ENCODE peak calls at places on chromosomes 6 and 20, in ten cellular contexts. J is AG09319, W is GM12864, U is heart right ventricle, Z is brain microvascular endothelial cell, T is posterior vena cava, L is COR-L47, R is iPS-NIHi11, X is NCI-H774, F is LoVo. D is an unnamed sample.

GRCh38 chr20:3199976-3200755 is 4.3 kb downstream of the DDRGK1 start:
- DNase-seq in F (no peak), W (no peak), R (no peak), X (no peak), J (no peak), U (no peak), T (no peak), Z (no peak), L (no peak), D (no peak)

GRCh38 chr6:57254055-57254717 is 32.1 kb upstream of the RAB23 start:
- DNase-seq in U (no peak), F (no peak), R (no peak), L (no peak), J (no peak), W (no peak), T (no peak), X (no peak), Z (no peak), D (no peak)

GRCh38 chr6:3442444-3443220 is 14.2 kb downstream of the SLC22A23 start:
- DNase-seq in J (no peak), Z (peak), W (no peak), U (no peak), T (no peak), R (no peak), L (no peak), X (no peak), F (peak), D (no peak)

GRCh38 chr20:37308098-37309050 is 18.9 kb downstream of the MANBAL start:
- DNase-seq in T (no peak), U (peak), L (no peak), Z (no peak), W (peak), F (no peak), R (no peak), J (no peak), X (no peak), D (peak)

GRCh38 chr20:32356935-32357868 is 929 bp upstream of the ASXL1 start:
- DNase-seq in W (peak), X (no peak), F (peak), U (no peak), R (peak), J (no peak), L (no peak), Z (peak), T (no peak), D (peak)

GRCh38 chr6:132749111-132749510 is 8.6 kb downstream of the VNN2 start:
- DNase-seq in R (no peak), F (no peak), X (no peak), U (no peak), J (no peak), L (no peak), Z (no peak), T (no peak), W (no peak), D (no peak)

GRCh38 chr20:53757472-53757913 is 163.9 kb upstream of the ZNF217 start:
- DNase-seq in W (no peak), F (no peak), X (no peak), Z (no peak), R (no peak), J (no peak), L (no peak), U (no peak), T (no peak), D (no peak)

GRCh38 chr6:21595265-21595950 is 1.9 kb downstream of the SOX4 start:
- DNase-seq in Z (no peak), L (peak), U (peak), F (peak), X (peak), J (no peak), R (peak), T (peak), W (no peak), D (peak)

GRCh38 chr6:162546905-162547304 is 180.7 kb downstream of the PRKN start:
- DNase-seq in U (no peak), R (no peak), W (no peak), J (no peak), F (no peak), Z (no peak), L (no peak), X (no peak), T (no peak), D (no peak)

GRCh38 chr6:131782764-131783163 is 25.1 kb upstream of the ENPP1 start:
- DNase-seq in F (no peak), Z (no peak), U (no peak), J (no peak), L (no peak), T (no peak), W (no peak), X (peak), R (no peak), D (peak)

GRCh38 chr20:2873747-2874041 is 413 bp downstream of the PTPRA start:
- DNase-seq in R (peak), X (peak), F (no peak), W (no peak), T (peak), Z (no peak), J (no peak), L (peak), U (peak), D (peak)

GRCh38 chr6:80535914-80536565 is 429.6 kb downstream of the BCKDHB start:
- DNase-seq in L (no peak), Z (no peak), R (no peak), T (no peak), J (no peak), F (peak), W (no peak), X (no peak), U (no peak), D (no peak)

GRCh38 chr20:38523697-38524096 is 51.1 kb downstream of the RALGAPB start:
- DNase-seq in T (no peak), F (no peak), W (no peak), L (no peak), J (no peak), Z (peak), R (no peak), U (no peak), X (no peak), D (no peak)

GRCh38 chr6:167827588-167828324 is 1.0 kb downstream of the AFDN start:
- DNase-seq in X (peak), T (peak), Z (no peak), W (no peak), R (peak), F (peak), J (no peak), L (no peak), U (peak), D (peak)